ENCODE peak calls at places on chromosomes 4 and X, in nine cellular contexts. H is endodermal cell, Y is spleen, C is ascending aorta, F is heart left ventricle, L is suprapubic skin, Z is MM.1S, B is tibial nerve, X is adrenal gland. Q is an unnamed sample. For H3K4me1, the result is how much of the 10 kb centered on the place peaks cover.

GRCh38 chr4:993111-994029 is at the start of gene SLC26A1:
- DNase-seq in X (peak), L (no peak), Y (no peak), H (no peak), B (no peak), C (no peak), Z (no peak), F (peak), Q (no peak)

GRCh38 chr4:76498550-76498949 is 63.5 kb downstream of the SHROOM3 start:
- DNase-seq in H (no peak), F (no peak), B (no peak), C (no peak), X (no peak), Z (no peak), Y (no peak), L (no peak), Q (no peak)

GRCh38 chrX:17521871-17522693 is 147.1 kb downstream of the NHS start:
- DNase-seq in B (no peak), L (no peak), C (no peak), F (no peak), X (peak), H (peak), Y (no peak), Z (no peak), Q (no peak)

GRCh38 chrX:101462892-101463291 is 22.4 kb upstream of the ARMCX4 start:
- DNase-seq in C (no peak), Z (peak), B (no peak), X (peak), Y (no peak), L (no peak), F (no peak), H (no peak), Q (no peak)

GRCh38 chr4:6753103-6753560 is 29.4 kb upstream of the KIAA0232 start:
- DNase-seq in H (no peak), X (no peak), F (no peak), L (no peak), C (no peak), B (no peak), Z (no peak), Y (no peak), Q (no peak)

GRCh38 chr4:2823671-2824328 is 19.8 kb upstream of the ADD1 start:
- DNase-seq in F (peak), B (no peak), C (no peak), L (peak), X (no peak), Z (no peak), H (no peak), Y (peak), Q (peak)

GRCh38 chr4:121998024-121998423 is 46.2 kb upstream of the TRPC3 start:
- DNase-seq in F (no peak), C (no peak), L (no peak), Y (peak), X (no peak), Z (no peak), B (no peak), H (peak), Q (no peak)

GRCh38 chr4:78168029-78168428 is 110.9 kb downstream of the FRAS1 start:
- DNase-seq in X (no peak), Y (no peak), L (no peak), F (no peak), C (no peak), Z (no peak), H (no peak), B (no peak), Q (no peak)

GRCh38 chrX:121876316-121876715 is 828.9 kb downstream of the GLUD2 start:
- DNase-seq in Y (no peak), H (no peak), X (no peak), L (no peak), Z (no peak), C (no peak), B (no peak), F (no peak), Q (no peak)

GRCh38 chrX:56574861-56575260 is 11.4 kb downstream of the UBQLN2 start:
- DNase-seq in B (no peak), X (no peak), H (no peak), C (no peak), Y (no peak), L (no peak), Z (no peak), F (no peak), Q (no peak)

GRCh38 chr4:86640469-86640868 is 46.4 kb downstream of the PTPN13 start:
- DNase-seq in X (no peak), B (no peak), Z (no peak), L (no peak), H (no peak), F (no peak), C (no peak), Y (no peak), Q (no peak)

GRCh38 chr4:879730-880079 is 52.4 kb downstream of the GAK start:
- DNase-seq in H (no peak), Z (no peak), L (no peak), Y (no peak), B (no peak), X (no peak), C (no peak), F (no peak), Q (no peak)

GRCh38 chr4:98617358-98618047 is 40.9 kb downstream of the TSPAN5 start:
- DNase-seq in C (no peak), L (no peak), F (no peak), Z (no peak), H (no peak), B (no peak), X (no peak), Y (no peak), Q (no peak)
- H3K4me1 ChIP-seq in C (under half), L (under half), F (under half), Z (under half), H (under half), B (under half), X (under half), Y (under half), Q (under half)

GRCh38 chr4:106502106-106502699 is 133.6 kb upstream of the GIMD1 start:
- DNase-seq in F (no peak), X (peak), B (peak), H (peak), Z (peak), Y (no peak), C (no peak), L (no peak), Q (no peak)
- TF ChIP-seq CTCF in F (peak), X (peak), B (peak), H (peak), Z (peak), Y (peak), C (peak), L (no peak), Q (peak)

GRCh38 chr4:31545330-31545729 is 825.2 kb downstream of the PCDH7 start:
- DNase-seq in L (no peak), X (no peak), C (no peak), Y (no peak), B (no peak), H (no peak), Z (no peak), F (no peak), Q (no peak)
- H3K27ac ChIP-seq in L (no peak), X (no peak), C (no peak), Y (no peak), B (no peak), H (no peak), Z (no peak), F (no peak), Q (no peak)

GRCh38 chr4:15402146-15402545 is 25.7 kb upstream of the C1QTNF7 start:
- DNase-seq in B (no peak), Z (no peak), X (no peak), Y (no peak), H (no peak), L (no peak), F (no peak), C (no peak), Q (no peak)

GRCh38 chr4:15398732-15399131 is 29.1 kb upstream of the C1QTNF7 start:
- DNase-seq in F (no peak), Z (no peak), Y (no peak), H (no peak), X (no peak), L (no peak), C (no peak), B (no peak), Q (no peak)

GRCh38 chr4:15400276-15400675 is 27.6 kb upstream of the C1QTNF7 start:
- DNase-seq in C (no peak), Z (no peak), X (no peak), F (no peak), Y (no peak), H (no peak), L (no peak), B (no peak), Q (no peak)

GRCh38 chr4:15402974-15403373 is 24.9 kb upstream of the C1QTNF7 start:
- DNase-seq in X (no peak), Y (no peak), Z (no peak), H (no peak), L (no peak), C (no peak), F (no peak), B (no peak), Q (no peak)

GRCh38 chr4:15400911-15401671 is 26.7 kb upstream of the C1QTNF7 start:
- DNase-seq in B (peak), X (peak), H (no peak), C (no peak), F (peak), Z (peak), L (peak), Y (peak), Q (peak)
- H3K4me1 ChIP-seq in B (under half), X (under half), H (under half), C (half or more), F (under half), Z (under half), L (under half), Y (under half), Q (under half)

DNA sequence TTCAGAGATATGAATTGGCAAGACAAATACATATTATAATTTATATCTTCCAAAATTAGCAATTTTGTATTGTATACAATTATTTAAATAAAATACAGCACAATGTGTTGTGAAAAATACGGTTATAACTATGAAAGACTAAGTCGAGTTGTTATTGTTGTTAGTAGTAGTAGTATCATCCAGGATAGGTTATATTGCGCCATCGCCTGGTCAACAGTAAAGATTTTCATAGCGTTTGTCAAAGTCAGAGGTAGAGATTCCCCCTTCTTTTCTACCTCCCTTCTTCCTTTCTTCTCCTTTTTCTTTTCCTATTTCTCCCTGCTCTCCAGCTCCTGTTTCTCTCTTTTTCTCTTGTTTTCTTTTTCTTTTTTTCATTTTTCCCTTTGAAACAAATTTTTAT is 499.1 kb upstream of the EPHA5 start:
- DNase-seq in Y (no peak), X (no peak), Z (no peak), F (no peak), C (no peak), H (peak), B (no peak), L (no peak), Q (no peak)
- TF ChIP-seq CTCF in Y (no peak), X (no peak), Z (no peak), F (no peak), C (no peak), H (peak), B (no peak), L (no peak), Q (peak)

DNA sequence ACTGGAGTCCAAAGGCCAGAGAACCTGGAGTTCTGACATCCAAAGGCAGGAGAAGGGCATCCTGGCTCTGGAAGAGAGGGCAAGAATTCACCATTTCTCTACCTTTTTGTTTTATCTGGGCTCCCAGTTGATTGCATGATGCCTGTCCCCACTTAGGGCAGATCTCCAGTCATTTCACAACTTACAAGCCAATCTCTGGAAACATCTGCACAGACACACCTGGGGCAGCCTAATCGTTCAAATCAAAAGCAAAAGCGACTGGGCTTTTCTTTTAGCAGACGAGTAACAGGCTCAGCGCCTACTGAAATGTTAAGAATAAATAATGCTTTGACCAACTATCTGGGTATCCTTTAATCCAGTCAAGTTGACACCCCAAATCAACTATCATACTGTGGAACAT is 136.0 kb upstream of the NPY2R start:
- DNase-seq in X (no peak), B (no peak), Y (no peak), L (no peak), C (no peak), F (no peak), Z (no peak), H (no peak), Q (no peak)
- H3K27ac ChIP-seq in X (no peak), B (no peak), Y (no peak), L (no peak), C (no peak), F (no peak), Z (no peak), H (no peak), Q (no peak)

DNA sequence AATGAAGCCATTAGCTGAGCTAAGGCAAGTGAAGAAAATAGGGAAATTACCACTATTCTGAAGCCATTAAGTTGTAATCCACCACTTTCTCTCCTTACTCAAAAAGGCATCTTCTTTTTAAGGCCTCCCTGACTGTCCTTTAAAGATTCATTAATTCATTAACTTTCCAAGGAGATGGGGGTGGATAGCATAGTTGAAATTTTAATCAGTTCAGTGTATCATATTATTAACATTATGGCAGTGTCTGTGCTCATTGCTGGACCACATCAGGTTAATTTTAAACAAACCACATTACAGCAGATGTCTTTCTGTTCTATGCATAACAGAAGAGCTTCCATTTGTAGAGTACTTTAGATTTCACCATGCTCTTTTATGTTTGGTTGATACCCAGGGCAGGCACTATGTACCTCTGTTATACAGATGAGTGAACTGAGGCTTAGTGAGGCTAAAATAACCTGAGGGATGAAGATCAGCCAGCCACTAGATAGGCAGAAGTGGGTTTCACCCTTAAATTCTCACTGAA is 41.1 kb downstream of the AFF2 start:
- DNase-seq in H (no peak), Z (no peak), F (no peak), L (no peak), B (no peak), Y (no peak), C (no peak), X (no peak), Q (no peak)
- H3K4me1 ChIP-seq in H (under half), Z (under half), F (under half), L (under half), B (under half), Y (under half), C (under half), X (under half), Q (under half)

GRCh38 chr4:183848762-183849161 is 56.3 kb upstream of the STOX2 start:
- DNase-seq in F (no peak), B (no peak), Z (no peak), L (no peak), Y (no peak), H (no peak), C (no peak), X (no peak), Q (no peak)
- TF ChIP-seq CTCF in F (no peak), B (no peak), Z (no peak), L (no peak), Y (no peak), H (no peak), C (no peak), X (no peak), Q (no peak)

DNA sequence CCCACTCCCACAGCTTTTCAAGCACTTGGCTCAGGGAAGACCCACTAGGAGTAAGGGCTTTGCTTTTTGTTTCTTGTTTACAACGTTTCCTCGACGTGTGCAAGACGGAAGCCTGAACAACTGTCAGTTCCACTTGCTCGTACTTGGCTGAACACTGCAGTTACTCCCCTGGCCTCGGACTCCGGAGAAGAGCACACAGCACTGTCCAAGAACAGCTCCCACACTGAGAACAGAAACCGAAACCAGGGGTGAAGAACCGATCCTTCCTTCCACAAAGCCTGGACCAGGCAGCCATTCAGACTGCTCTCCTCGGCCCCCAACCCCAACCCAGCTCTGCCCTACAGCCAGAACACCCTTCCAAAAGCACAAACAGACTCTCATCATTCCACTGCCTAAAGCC is 25.5 kb downstream of the IRF2 start:
- DNase-seq in C (no peak), F (no peak), Y (no peak), Z (peak), L (no peak), H (no peak), X (peak), B (no peak), Q (no peak)
- H3K27ac ChIP-seq in C (peak), F (peak), Y (peak), Z (peak), L (peak), H (no peak), X (peak), B (peak), Q (no peak)

Q was measured in RWPE2.